ENCODE peak calls at places on chromosomes 13 and 19, in five cellular contexts. O is keratinocyte, I is left ventricle myocardium inferior, T is heart left ventricle, D is PC-9. G is an unnamed sample.

GRCh38 chr13:49646688-49647087 is 18.4 kb downstream of the ARL11 start:
- DNase-seq in I (no peak), D (no peak), T (no peak), O (no peak), G (no peak)

GRCh38 chr13:41462427-41462826 is 5.1 kb downstream of the RGCC start:
- DNase-seq in D (no peak), O (no peak), T (no peak), I (no peak), G (no peak)

GRCh38 chr19:13060233-13060963 is 42.3 kb downstream of the LYL1 start:
- DNase-seq in T (peak; percentile 66), I (peak; percentile 64), D (no peak), O (no peak), G (no peak)

GRCh38 chr13:93225610-93226009 is 997 bp upstream of the GPC6 start:
- DNase-seq in I (no peak), T (no peak), O (no peak), D (no peak), G (no peak)

GRCh38 chr19:21158523-21159135 is 16.8 kb downstream of the ZNF431 start:
- DNase-seq in D (no peak), T (no peak), O (no peak), I (no peak), G (no peak)

GRCh38 chr13:25570185-25570584 is 198.4 kb downstream of the ATP8A2 start:
- DNase-seq in D (no peak), O (no peak), I (no peak), T (no peak), G (no peak)

GRCh38 chr13:75319244-75319643 is 162.7 kb downstream of the TBC1D4 start:
- DNase-seq in T (no peak), I (no peak), O (no peak), D (no peak), G (no peak)

GRCh38 chr13:68099616-68100015 is 869.5 kb upstream of the PCDH9 start:
- DNase-seq in O (no peak), I (no peak), T (no peak), D (no peak), G (no peak)

DNA sequence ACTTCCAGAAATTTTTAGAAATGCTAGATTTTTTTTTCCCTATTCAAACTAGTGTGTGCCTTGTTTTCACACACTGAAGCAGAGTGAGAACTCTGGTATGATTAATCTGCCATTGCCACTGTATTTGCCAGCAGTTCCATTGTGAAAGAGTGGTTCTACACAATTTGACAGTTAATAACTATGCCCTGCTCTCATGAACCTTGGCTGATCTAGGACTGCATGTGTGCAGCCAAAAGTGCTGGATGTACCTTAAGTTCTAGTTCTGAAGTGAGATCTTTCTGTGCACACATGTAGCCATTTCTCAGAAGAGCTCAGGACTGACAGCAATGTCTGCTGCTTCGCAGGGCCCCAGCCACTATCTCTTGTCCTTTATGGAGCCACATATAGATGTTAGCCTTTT is 328.2 kb upstream of the SPRY2 start:
- DNase-seq in T (no peak), O (no peak), D (no peak), I (no peak), G (no peak)
- H3K27me3 ChIP-seq in T (no peaks in the 10 kb centered on the region), O (no peaks in the 10 kb centered on the region), D (no peaks in the 10 kb centered on the region), I (no peaks in the 10 kb centered on the region), G (no peaks in the 10 kb centered on the region)

DNA sequence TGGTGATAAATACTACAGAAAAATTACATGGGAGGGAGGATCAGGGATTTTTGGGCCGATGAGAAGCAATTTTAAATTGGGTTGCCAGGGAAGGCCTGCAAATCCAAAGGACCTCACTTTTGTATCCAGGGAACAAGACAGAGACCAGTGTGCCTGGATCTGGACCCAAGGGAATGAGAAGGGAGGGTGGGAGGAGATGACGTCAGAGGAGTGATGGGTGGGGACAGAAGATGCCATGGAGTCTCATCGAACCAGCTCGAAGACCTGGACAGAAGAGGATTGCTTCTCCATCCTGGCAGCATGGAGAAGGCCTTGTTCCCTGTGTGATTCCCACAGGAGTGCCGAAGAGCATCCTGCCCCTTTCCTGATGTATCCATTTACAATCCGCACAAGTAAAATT is 68.9 kb downstream of the ITGBL1 start:
- DNase-seq in I (no peak), O (no peak), D (no peak), T (no peak), G (no peak)
- H3K4me1 ChIP-seq in I (peaks cover 6% of the 10 kb centered on the region), O (peaks cover 6% of the 10 kb centered on the region), D (peaks cover 8% of the 10 kb centered on the region), T (peaks cover 5% of the 10 kb centered on the region), G (no peaks in the 10 kb centered on the region)

GRCh38 chr13:114038211-114038613 is 64.3 kb upstream of the C13orf46 start:
- DNase-seq in D (no peak), T (no peak), O (no peak), I (peak; percentile 44), G (no peak)

GRCh38 chr13:114038900-114039299 is 65.0 kb upstream of the C13orf46 start:
- DNase-seq in O (no peak), D (no peak), I (no peak), T (no peak), G (no peak)

GRCh38 chr13:114041493-114041892 is 67.6 kb upstream of the C13orf46 start:
- DNase-seq in T (no peak), O (no peak), D (no peak), I (no peak), G (no peak)

GRCh38 chr13:114037674-114038073 is 63.8 kb upstream of the C13orf46 start:
- DNase-seq in D (no peak), O (no peak), I (no peak), T (no peak), G (no peak)

GRCh38 chr13:114039471-114040141 is 65.7 kb upstream of the C13orf46 start:
- DNase-seq in I (no peak), T (no peak), O (no peak), D (no peak), G (no peak)
- H3K27me3 ChIP-seq in I (no peaks in the 10 kb centered on the region), T (no peaks in the 10 kb centered on the region), O (peaks cover 10% of the 10 kb centered on the region), D (no peaks in the 10 kb centered on the region), G (no peaks in the 10 kb centered on the region)

GRCh38 chr13:44196186-44196751 is 177.4 kb upstream of the SERP2 start:
- DNase-seq in I (no peak), T (no peak), D (no peak), O (no peak), G (no peak)
- H3K4me1 ChIP-seq in I (peaks cover 23% of the 10 kb centered on the region), T (peaks cover 7% of the 10 kb centered on the region), D (peaks cover 30% of the 10 kb centered on the region), O (peaks cover 24% of the 10 kb centered on the region), G (peaks cover 5% of the 10 kb centered on the region)